ENCODE peak calls at places on chromosomes 7 and 10, in six cellular contexts. C is K562, P is HCT116, L is right lobe of liver, R is esophagus muscularis mucosa, U is GM12878. I is an unnamed sample.

GRCh38 chr10:75071164-75071489 is 40.3 kb upstream of the SAMD8 start:
- DNase-seq in C (no peak), P (no peak), L (no peak), R (no peak), U (no peak), I (no peak)

GRCh38 chr7:95427123-95427522 is 7.7 kb downstream of the PON2 start:
- DNase-seq in C (no peak), P (no peak), L (no peak), R (no peak), U (no peak), I (no peak)

GRCh38 chr7:113084499-113085172 is 2.0 kb downstream of the GPR85 start:
- DNase-seq in C (no peak), P (no peak), L (no peak), R (no peak), U (no peak), I (no peak)

GRCh38 chr7:117119192-117119924 is 166.1 kb downstream of the ST7 start:
- DNase-seq in C (peak), P (peak), L (peak), R (peak), U (peak), I (peak)

GRCh38 chr10:18665815-18666558 is 6.8 kb downstream of the ARL5B start:
- DNase-seq in C (no peak), P (no peak), L (no peak), R (no peak), U (no peak), I (no peak)

GRCh38 chr10:3129581-3130340 is 42.8 kb downstream of the PITRM1 start:
- DNase-seq in C (no peak), P (no peak), L (no peak), R (no peak), U (no peak), I (no peak)

GRCh38 chr10:5632430-5632829 is 34.0 kb downstream of the ASB13 start:
- DNase-seq in C (no peak), P (no peak), L (peak), R (no peak), U (no peak), I (no peak)

GRCh38 chr10:44682516-44682915 is 228.6 kb upstream of the TMEM72 start:
- DNase-seq in C (no peak), P (no peak), L (no peak), R (no peak), U (no peak), I (no peak)

GRCh38 chr7:125611582-125611981 is 682.0 kb upstream of the POT1 start:
- DNase-seq in C (no peak), P (no peak), L (no peak), R (no peak), U (no peak), I (no peak)

GRCh38 chr7:17015575-17015974 is 133.8 kb upstream of the AGR3 start:
- DNase-seq in C (no peak), P (no peak), L (no peak), R (no peak), U (no peak), I (no peak)

GRCh38 chr10:93357680-93358079 is 124.5 kb downstream of the MYOF start:
- DNase-seq in C (peak), P (no peak), L (no peak), R (peak), U (no peak), I (no peak)

GRCh38 chr7:78279035-78279434 is 480.5 kb downstream of the PHTF2 start:
- DNase-seq in C (no peak), P (no peak), L (no peak), R (no peak), U (no peak), I (no peak)

GRCh38 chr10:38093816-38094157 is 350 bp upstream of the ZNF37A start:
- DNase-seq in C (no peak), P (no peak), L (no peak), R (no peak), U (no peak), I (no peak)

GRCh38 chr7:155247479-155248365 is 50.0 kb upstream of the INSIG1 start:
- DNase-seq in C (no peak), P (no peak), L (no peak), R (no peak), U (no peak), I (no peak)

GRCh38 chr10:27558612-27559020 is 54.5 kb downstream of the RAB18 start:
- DNase-seq in C (peak), P (peak), L (no peak), R (no peak), U (no peak), I (peak)

GRCh38 chr10:58644311-58644710 is 131.6 kb downstream of the BICC1 start:
- DNase-seq in C (no peak), P (no peak), L (no peak), R (no peak), U (no peak), I (no peak)

GRCh38 chr10:129063877-129064276 is 403.2 kb upstream of the MGMT start:
- DNase-seq in C (no peak), P (no peak), L (no peak), R (peak), U (no peak), I (no peak)

GRCh38 chr10:29496341-29497162 is 138.2 kb downstream of the SVIL start:
- DNase-seq in C (peak), P (peak), L (peak), R (no peak), U (no peak), I (peak)

GRCh38 chr10:35334297-35334696 is 2.0 kb upstream of the CCNY start:
- DNase-seq in C (no peak), P (no peak), L (no peak), R (no peak), U (no peak), I (no peak)

GRCh38 chr10:35336921-35337741 is 822 bp downstream of the CCNY start:
- DNase-seq in C (peak), P (no peak), L (peak), R (no peak), U (no peak), I (peak)

GRCh38 chr10:35335133-35335532 is 1.2 kb upstream of the CCNY start:
- DNase-seq in C (no peak), P (no peak), L (no peak), R (no peak), U (no peak), I (no peak)

GRCh38 chr10:35335718-35336083 is 608 bp upstream of the CCNY start:
- DNase-seq in C (no peak), P (no peak), L (no peak), R (no peak), U (no peak), I (no peak)

GRCh38 chr10:35336084-35336831 is at the start of gene CCNY:
- DNase-seq in C (peak), P (no peak), L (peak), R (no peak), U (no peak), I (peak)
- H3K4me3 ChIP-seq in C (peak), P (peak), L (peak), R (peak), U (peak), I (peak)

DNA sequence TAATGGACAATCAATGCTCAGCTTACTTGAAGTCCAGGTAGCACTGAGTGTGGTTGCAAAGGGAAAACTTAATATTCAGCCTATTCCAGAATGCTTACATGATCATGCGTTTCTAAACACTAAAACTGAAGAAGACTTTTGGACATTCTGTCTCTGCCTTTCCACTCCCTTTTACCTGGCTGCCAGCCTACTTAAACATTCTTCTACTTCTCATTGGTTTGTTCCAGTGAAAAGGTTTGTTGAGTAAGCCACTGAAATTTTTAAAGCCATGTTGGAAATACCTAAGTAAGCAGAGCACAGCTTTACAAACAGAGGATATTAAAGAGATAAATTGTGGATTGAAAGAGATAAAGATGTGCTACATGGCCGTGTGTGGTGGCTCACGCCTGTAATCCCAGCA is 1280.8 kb upstream of the AUTS2 start:
- DNase-seq in C (no peak), P (no peak), L (no peak), R (no peak), U (no peak), I (no peak)
- H3K27ac ChIP-seq in C (no peak), P (no peak), L (no peak), R (no peak), U (no peak), I (no peak)

GRCh38 chr7:2651336-2651735 is 19.6 kb downstream of the TTYH3 start:
- DNase-seq in C (peak), P (no peak), L (no peak), R (no peak), U (no peak), I (no peak)

GRCh38 chr7:2654059-2654458 is 22.3 kb downstream of the TTYH3 start:
- DNase-seq in C (no peak), P (no peak), L (no peak), R (no peak), U (no peak), I (no peak)

GRCh38 chr7:2650451-2650850 is 18.7 kb downstream of the TTYH3 start:
- DNase-seq in C (no peak), P (no peak), L (no peak), R (no peak), U (no peak), I (no peak)

GRCh38 chr7:2652736-2653060 is 20.9 kb downstream of the TTYH3 start:
- DNase-seq in C (no peak), P (no peak), L (no peak), R (no peak), U (no peak), I (no peak)

DNA sequence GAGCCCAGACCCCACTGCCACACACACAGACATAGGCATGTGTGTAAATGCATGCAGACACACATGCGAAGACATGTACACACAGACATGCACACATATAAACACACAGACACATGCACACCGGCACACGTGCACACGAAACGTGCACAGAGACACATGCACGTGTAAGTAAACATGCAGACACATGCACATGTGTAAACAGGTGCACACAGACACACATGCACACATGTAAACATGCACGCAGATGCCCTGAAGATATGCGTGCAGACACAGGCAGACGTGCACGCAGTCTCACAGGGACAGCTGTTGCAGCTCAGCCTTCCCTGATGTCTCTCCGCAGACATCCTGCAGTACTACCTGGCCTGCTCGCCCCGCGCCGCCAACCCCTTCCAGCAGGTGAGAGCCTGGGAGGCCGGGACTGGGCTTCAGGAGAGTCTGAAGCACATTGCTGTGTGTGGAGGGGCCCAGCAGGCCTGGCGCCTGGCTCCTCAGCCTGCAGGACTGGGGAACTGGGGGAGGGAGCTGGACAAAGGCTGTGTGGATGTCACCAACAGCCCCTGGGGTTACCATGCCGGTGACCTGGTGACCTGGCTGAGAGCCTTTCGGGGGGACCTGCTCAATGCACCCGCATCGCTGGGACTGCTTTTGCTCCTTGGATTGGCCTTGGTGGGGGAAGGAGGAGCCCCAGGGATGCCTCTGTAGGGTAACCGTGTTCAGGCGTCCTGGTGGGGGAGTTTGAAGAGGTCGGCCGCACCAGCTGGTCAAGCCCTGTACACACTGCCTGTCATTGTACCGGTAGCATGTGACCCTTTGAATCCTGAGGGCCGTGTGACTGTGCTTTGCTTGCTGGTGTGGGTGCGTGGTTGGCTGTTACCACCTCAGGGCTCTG is 20.3 kb downstream of the TTYH3 start:
- DNase-seq in C (no peak), P (no peak), L (no peak), R (no peak), U (no peak), I (no peak)
- TF ChIP-seq POLR2A in C (no peak), P (no peak), L (no peak), R (no peak), U (peak), I (no peak)

GRCh38 chr10:110036640-110037039 is 28.9 kb downstream of the ADD3 start:
- DNase-seq in C (no peak), P (no peak), L (no peak), R (no peak), U (peak), I (no peak)

GRCh38 chr10:110033724-110034235 is 26.0 kb downstream of the ADD3 start:
- DNase-seq in C (no peak), P (no peak), L (no peak), R (no peak), U (no peak), I (no peak)

GRCh38 chr10:110034596-110034995 is 26.8 kb downstream of the ADD3 start:
- DNase-seq in C (no peak), P (no peak), L (no peak), R (no peak), U (no peak), I (no peak)

GRCh38 chr10:110029448-110029847 is 21.7 kb downstream of the ADD3 start:
- DNase-seq in C (no peak), P (no peak), L (no peak), R (no peak), U (no peak), I (no peak)

GRCh38 chr10:110032801-110033723 is 25.3 kb downstream of the ADD3 start:
- DNase-seq in C (no peak), P (no peak), L (no peak), R (no peak), U (no peak), I (no peak)
- H3K4me3 ChIP-seq in C (no peak), P (no peak), L (no peak), R (no peak), U (no peak), I (no peak)

DNA sequence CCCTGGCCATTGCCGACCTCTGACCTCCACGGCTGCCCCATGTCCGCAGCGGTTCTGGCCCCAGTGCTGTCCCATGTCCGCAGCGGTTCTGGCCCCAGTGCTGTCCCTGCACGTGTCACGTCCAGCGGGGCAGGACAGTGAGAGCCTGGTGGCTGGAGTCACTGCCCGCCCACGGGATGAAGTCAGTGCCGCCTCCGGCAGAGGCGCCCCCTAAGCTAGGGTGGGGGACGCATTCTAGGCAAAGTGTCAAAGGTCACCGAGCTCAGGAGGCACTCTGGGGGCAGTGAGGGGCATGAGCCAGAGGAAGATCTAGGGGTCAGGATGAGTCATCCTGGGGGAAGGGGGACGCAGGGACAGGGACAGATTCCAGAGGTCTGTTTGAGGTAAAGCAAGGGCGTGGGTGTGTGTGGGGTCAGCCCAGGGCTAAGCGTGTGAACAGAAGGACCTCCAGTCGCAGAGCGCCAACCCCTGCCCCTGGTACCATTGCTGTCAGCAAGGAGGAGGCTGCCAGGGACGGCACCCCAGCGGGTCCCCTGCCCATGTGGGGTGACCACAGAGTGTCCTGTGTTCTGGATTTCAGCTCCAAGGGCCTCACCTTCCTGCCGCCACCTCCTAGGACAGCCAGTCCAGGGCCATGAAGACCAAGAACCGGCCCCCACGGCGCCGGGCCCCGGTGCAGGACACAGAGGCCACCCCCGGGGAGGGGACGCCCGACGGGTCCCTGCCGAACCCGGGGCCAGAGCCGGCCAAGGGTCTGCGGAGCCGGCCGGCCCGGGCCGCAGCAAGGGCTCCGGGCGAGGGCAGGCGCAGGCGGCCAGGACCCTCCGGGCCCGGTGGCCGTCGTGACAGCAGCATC is 665 bp downstream of the BHLHA15 start:
- DNase-seq in C (peak), P (no peak), L (peak), R (no peak), U (no peak), I (peak)
- H3K27ac ChIP-seq in C (peak), P (peak), L (no peak), R (no peak), U (no peak), I (no peak)

GRCh38 chr7:156642306-156643045 is 1.9 kb downstream of the RNF32 start:
- DNase-seq in C (no peak), P (no peak), L (no peak), R (no peak), U (no peak), I (no peak)

GRCh38 chr7:156640257-156640948 is at the start of gene RNF32:
- DNase-seq in C (peak), P (peak), L (peak), R (peak), U (peak), I (peak)

GRCh38 chr7:156639426-156640256 is 933 bp upstream of the RNF32 start:
- DNase-seq in C (peak), P (no peak), L (peak), R (no peak), U (no peak), I (no peak)

GRCh38 chr7:156638443-156639077 is 2.0 kb upstream of the RNF32 start:
- DNase-seq in C (peak), P (no peak), L (no peak), R (no peak), U (no peak), I (no peak)

DNA sequence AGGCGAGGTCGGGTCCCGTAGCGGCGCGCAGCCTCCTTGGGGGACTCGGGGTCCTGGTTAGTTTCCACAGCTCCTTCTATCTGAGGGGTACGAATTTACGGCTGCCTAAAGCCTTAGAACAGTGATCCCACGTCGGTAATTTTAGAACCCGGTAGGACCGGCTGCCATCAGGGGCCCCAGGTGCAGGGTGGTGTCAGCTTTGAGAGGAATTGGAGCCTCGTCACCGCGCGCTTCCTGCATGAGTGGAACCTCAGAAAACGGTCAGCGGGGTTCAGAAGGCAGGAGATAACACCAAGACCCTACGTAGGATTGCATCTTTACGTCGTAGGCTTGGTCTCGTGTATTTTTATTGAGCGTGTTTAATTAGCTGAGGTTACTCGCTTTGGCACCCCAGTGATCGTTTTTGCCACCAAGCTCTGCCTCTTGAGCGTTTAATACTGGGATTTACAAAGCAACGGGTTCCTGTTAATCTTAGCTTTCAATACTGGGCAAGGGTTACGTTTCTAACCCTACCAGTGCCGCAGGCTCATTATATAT is 443 bp downstream of the RNF32 start:
- DNase-seq in C (peak), P (peak), L (no peak), R (no peak), U (no peak), I (peak)
- TF ChIP-seq POLR2A in C (peak), P (no peak), L (no peak), R (no peak), U (no peak), I (no peak)

DNA sequence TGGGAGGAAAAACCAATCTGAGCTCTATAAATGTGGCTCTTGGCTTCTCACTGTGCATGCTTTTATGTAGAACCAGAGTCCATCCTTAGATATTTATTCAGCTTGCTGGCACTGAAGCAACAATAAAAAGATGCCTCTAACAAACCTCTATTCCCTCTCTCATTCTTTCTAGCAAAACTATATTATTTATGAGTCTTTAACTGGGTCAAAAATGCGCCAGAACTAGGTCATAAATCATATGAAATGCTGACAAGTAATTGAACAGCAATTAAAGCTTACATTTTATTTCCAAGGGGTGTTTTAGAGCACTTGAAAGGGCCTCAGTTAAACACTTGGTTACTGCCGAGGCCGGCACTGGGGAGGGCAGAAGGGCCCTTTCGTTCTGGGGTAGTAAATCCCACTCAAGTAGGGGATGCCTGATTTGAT is 14.0 kb downstream of the HOXA4 start:
- DNase-seq in C (no peak), P (no peak), L (no peak), R (no peak), U (no peak), I (no peak)
- H3K4me3 ChIP-seq in C (no peak), P (no peak), L (no peak), R (peak), U (no peak), I (no peak)

DNA sequence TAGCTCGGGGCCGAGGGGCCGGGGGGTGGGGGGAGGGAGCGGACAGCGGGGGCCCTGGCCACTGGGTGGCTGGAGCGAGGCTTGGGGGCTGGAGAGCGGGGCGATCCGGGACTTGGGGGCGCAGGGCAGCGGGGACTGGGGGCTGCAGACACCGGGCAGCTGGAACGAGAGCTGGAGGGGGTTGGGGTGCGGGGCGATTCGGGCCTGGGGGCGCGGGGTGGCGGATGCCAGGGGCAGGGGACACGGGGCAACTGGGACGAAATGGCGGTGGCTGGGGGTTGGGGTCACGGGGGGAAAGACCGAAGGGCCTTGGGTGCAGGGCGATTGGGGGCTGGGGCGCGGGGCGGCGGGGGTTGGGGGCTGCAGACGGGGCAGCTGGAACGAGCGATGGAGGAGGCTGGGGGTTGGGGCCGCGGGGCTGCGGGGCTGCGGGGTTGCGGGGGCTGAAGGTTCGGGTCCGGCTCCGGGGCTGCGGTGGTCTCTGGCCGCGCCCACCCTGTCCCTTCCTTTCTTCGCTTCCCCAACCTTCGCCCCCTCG is 590 bp downstream of the COL26A1 start:
- DNase-seq in C (no peak), P (no peak), L (peak), R (no peak), U (no peak), I (no peak)
- H3K27ac ChIP-seq in C (no peak), P (no peak), L (peak), R (no peak), U (no peak), I (no peak)

GRCh38 chr10:17617031-17617911 is at the start of gene HACD1:
- DNase-seq in C (peak), P (peak), L (peak), R (no peak), U (no peak), I (peak)
- TF ChIP-seq POLR2A in C (no peak), P (peak), L (peak), R (peak), U (peak), I (no peak)

I was measured in uterus.